ENCODE peak calls at places on chromosomes 11 and 22, in six cellular contexts. V, S, Q, C, J and I are unnamed samples.

GRCh38 chr11:66700337-66700736 is 22.6 kb upstream of the RBM4B start:
- DNase-seq in J (no peak), V (no peak), S (no peak), Q (no peak), C (no peak), I (no peak)

GRCh38 chr11:14314127-14314526 is 44.9 kb downstream of the RRAS2 start:
- DNase-seq in V (no peak), Q (no peak), J (no peak), S (no peak), C (no peak), I (no peak)

GRCh38 chr11:31826530-31827438 is 15.7 kb upstream of the PAX6 start:
- DNase-seq in C (no peak), J (no peak), V (no peak), S (no peak), Q (no peak), I (no peak)

GRCh38 chr22:40855960-40856512 is 403 bp downstream of the ST13 start:
- DNase-seq in C (peak; percentile 29), V (no peak), Q (no peak), J (no peak), S (no peak), I (no peak)

GRCh38 chr11:88849368-88849767 is 216.4 kb downstream of the GRM5 start:
- DNase-seq in Q (no peak), J (no peak), S (no peak), C (no peak), V (no peak), I (no peak)

GRCh38 chr11:94219771-94220170 is 84.6 kb upstream of the IZUMO1R start:
- DNase-seq in V (no peak), J (no peak), C (no peak), Q (no peak), S (no peak), I (no peak)

GRCh38 chr11:107508201-107508857 is 50.7 kb upstream of the CWF19L2 start:
- DNase-seq in S (no peak), J (no peak), Q (no peak), V (no peak), C (no peak), I (no peak)

GRCh38 chr22:38727530-38728451 is 22.0 kb downstream of the GTPBP1 start:
- DNase-seq in V (peak; percentile 16), J (no peak), C (no peak), Q (no peak), S (no peak), I (no peak)

GRCh38 chr11:75792997-75793800 is 21.8 kb upstream of the UVRAG start:
- DNase-seq in J (no peak), S (no peak), V (no peak), Q (no peak), C (no peak), I (no peak)

GRCh38 chr11:67056640-67057409 is at the start of gene RHOD:
- DNase-seq in J (no peak), Q (no peak), S (no peak), C (no peak), V (peak; percentile 45), I (no peak)

GRCh38 chr11:61760946-61761345 is 8.5 kb downstream of the MYRF start:
- DNase-seq in J (no peak), C (peak; percentile 80), V (no peak), Q (no peak), S (no peak), I (no peak)

GRCh38 chr11:11239959-11240358 is 113.1 kb downstream of the CSNK2A3 start:
- DNase-seq in C (no peak), S (no peak), Q (no peak), J (no peak), V (no peak), I (no peak)

GRCh38 chr11:87421422-87421821 is 383.7 kb downstream of the TMEM135 start:
- DNase-seq in Q (no peak), J (peak; percentile 88), V (peak; percentile 16), S (peak; percentile 60), C (peak; percentile 79), I (peak; percentile 44)

GRCh38 chr11:2213384-2213842 is 41.8 kb upstream of the TH start:
- DNase-seq in C (no peak), Q (peak; percentile 22), J (no peak), S (no peak), V (no peak), I (no peak)

GRCh38 chr22:47032091-47032943 is 269.9 kb downstream of the TBC1D22A start:
- DNase-seq in S (no peak), J (no peak), Q (no peak), C (no peak), V (no peak), I (no peak)

GRCh38 chr11:85756401-85757200 is 54.3 kb downstream of the SYTL2 start:
- DNase-seq in J (no peak), Q (no peak), V (no peak), C (no peak), S (no peak), I (no peak)